ENCODE peak calls at places on chromosomes 3 and 15, in ten cellular contexts. B, J, T, O, R, H, X, S, A and M are unnamed samples.

GRCh38 chr3:53236112-53236841 is 19.5 kb downstream of the TKT start:
- DNase-seq in S (no peak), T (peak; percentile 82), B (no peak), O (no peak), A (no peak), X (peak; percentile 90), J (peak; percentile 60), H (no peak), R (peak; percentile 55), M (no peak)

GRCh38 chr3:25355034-25355898 is 72.8 kb upstream of the RARB start:
- DNase-seq in J (no peak), H (no peak), X (no peak), A (no peak), O (no peak), S (peak; percentile 11), T (no peak), R (no peak), B (no peak), M (no peak)

GRCh38 chr15:35697549-35698299 is 151.8 kb upstream of the DPH6 start:
- DNase-seq in O (no peak), T (peak; percentile 47), H (no peak), R (peak; percentile 1), J (peak; percentile 43), X (no peak), S (peak; percentile 24), B (no peak), A (no peak), M (no peak)

GRCh38 chr15:74616020-74616939 is 644 bp downstream of the CLK3 start:
- DNase-seq in O (peak; percentile 75), S (peak; percentile 69), A (no peak), H (peak; percentile 64), R (no peak), B (peak; percentile 60), X (no peak), J (peak; percentile 59), T (peak; percentile 42), M (no peak)

GRCh38 chr3:195001961-195002861 is 268.7 kb downstream of the XXYLT1 start:
- DNase-seq in R (peak; percentile 25), H (no peak), T (peak; percentile 11), J (peak; percentile 77), O (peak; percentile 57), B (no peak), A (peak; percentile 46), S (peak; percentile 75), X (peak; percentile 82), M (peak; percentile 8)

GRCh38 chr3:78875431-78875830 is 892.4 kb downstream of the ROBO1 start:
- DNase-seq in X (no peak), S (no peak), J (no peak), B (no peak), A (no peak), R (no peak), O (no peak), H (no peak), T (no peak), M (no peak)

GRCh38 chr3:153320585-153321128 is 158.6 kb downstream of the RAP2B start:
- DNase-seq in A (no peak), O (no peak), B (no peak), J (no peak), H (no peak), X (no peak), R (no peak), T (no peak), S (no peak), M (no peak)

GRCh38 chr15:70892912-70893560 is 410 bp downstream of the LRRC49 start:
- DNase-seq in H (no peak), O (no peak), J (peak; percentile 49), S (peak; percentile 37), B (no peak), X (no peak), R (peak; percentile 40), T (peak; percentile 66), A (no peak), M (no peak)

GRCh38 chr3:39000008-39000450 is 51.7 kb downstream of the SCN11A start:
- DNase-seq in H (no peak), S (peak; percentile 79), T (no peak), B (no peak), X (no peak), A (no peak), R (peak; percentile 60), O (peak; percentile 6), J (peak; percentile 32), M (no peak)

GRCh38 chr15:88613074-88613944 is 7.8 kb upstream of the AEN start:
- DNase-seq in H (no peak), T (no peak), B (no peak), J (no peak), R (no peak), A (no peak), O (no peak), S (no peak), X (no peak), M (no peak)

GRCh38 chr3:196219970-196220311 is 3.6 kb downstream of the SLC51A start:
- DNase-seq in R (no peak), S (no peak), B (no peak), H (no peak), A (no peak), J (no peak), T (no peak), O (no peak), X (no peak), M (no peak)

GRCh38 chr3:179071161-179071568 is 444 bp downstream of the ZMAT3 start:
- DNase-seq in H (peak; percentile 29), S (no peak), X (no peak), O (no peak), B (peak; percentile 6), T (peak; percentile 25), J (peak; percentile 51), R (peak; percentile 15), A (no peak), M (no peak)

GRCh38 chr15:35751421-35752133 is 205.6 kb upstream of the DPH6 start:
- DNase-seq in A (peak; percentile 85), O (no peak), J (peak; percentile 53), H (peak; percentile 9), X (peak; percentile 87), R (peak; percentile 10), S (peak; percentile 88), B (peak; percentile 13), T (peak; percentile 72), M (peak; percentile 82)

GRCh38 chr3:134065836-134066538 is 36.3 kb upstream of the SLCO2A1 start:
- DNase-seq in R (no peak), S (no peak), H (no peak), O (no peak), J (no peak), B (no peak), X (peak; percentile 70), A (no peak), T (no peak), M (no peak)

GRCh38 chr3:157125101-157125500 is 34.8 kb downstream of the CCNL1 start:
- DNase-seq in A (no peak), H (no peak), T (no peak), O (no peak), B (no peak), J (no peak), R (no peak), X (no peak), S (no peak), M (no peak)

DNA sequence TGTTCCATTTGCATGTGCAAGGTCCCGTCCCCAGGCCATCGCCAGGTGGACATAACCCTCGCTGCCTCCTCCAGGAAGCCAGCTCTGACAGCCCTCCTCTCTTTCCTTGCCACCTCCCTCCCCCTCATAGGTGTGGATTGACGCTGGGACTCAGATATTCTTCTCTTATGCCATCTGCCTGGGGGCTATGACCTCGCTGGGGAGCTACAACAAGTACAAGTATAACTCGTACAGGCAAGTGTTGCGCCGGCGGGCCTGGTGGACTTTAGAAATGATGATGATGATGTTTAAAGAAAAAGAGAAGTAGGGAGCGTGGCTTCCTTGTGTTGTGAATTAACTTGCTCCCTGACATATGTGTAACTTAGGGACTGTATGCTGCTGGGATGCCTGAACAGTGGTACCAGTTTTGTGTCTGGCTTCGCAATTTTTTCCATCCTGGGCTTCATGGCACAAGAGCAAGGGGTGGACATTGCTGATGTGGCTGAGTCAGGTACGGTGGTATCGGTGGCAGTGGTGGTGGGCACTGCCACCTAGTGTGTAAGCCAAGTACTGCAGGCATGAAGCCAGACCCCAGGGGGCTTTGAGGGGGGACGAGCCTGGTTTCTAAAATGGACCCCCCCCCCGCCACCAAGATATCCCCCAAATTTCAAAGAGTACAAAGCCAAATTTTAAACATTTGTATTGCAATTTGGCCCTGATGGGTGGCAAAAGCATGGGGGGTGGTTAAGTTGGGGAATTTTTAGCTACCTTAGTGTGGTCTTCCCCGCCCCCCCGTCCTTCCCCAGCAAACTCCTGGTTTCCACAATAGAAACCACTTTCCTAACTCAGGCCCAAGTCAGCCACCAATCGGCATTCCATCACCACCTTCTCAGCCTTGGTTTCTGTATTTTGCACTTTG is 65.6 kb downstream of the SLC6A6 start:
- DNase-seq in X (no peak), T (peak; percentile 22), S (peak; percentile 59), H (peak; percentile 31), B (peak; percentile 48), R (peak; percentile 91), J (peak; percentile 71), A (peak; percentile 71), O (no peak), M (peak; percentile 56)
- TF ChIP-seq CTCF in X (peak; percentile 89), T (peak; percentile 92), S (peak; percentile 80), H (peak; percentile 89), B (peak; percentile 87), R (peak; percentile 74), J (peak; percentile 93), A (peak; percentile 80), O (peak; percentile 45), M (peak; percentile 86)

DNA sequence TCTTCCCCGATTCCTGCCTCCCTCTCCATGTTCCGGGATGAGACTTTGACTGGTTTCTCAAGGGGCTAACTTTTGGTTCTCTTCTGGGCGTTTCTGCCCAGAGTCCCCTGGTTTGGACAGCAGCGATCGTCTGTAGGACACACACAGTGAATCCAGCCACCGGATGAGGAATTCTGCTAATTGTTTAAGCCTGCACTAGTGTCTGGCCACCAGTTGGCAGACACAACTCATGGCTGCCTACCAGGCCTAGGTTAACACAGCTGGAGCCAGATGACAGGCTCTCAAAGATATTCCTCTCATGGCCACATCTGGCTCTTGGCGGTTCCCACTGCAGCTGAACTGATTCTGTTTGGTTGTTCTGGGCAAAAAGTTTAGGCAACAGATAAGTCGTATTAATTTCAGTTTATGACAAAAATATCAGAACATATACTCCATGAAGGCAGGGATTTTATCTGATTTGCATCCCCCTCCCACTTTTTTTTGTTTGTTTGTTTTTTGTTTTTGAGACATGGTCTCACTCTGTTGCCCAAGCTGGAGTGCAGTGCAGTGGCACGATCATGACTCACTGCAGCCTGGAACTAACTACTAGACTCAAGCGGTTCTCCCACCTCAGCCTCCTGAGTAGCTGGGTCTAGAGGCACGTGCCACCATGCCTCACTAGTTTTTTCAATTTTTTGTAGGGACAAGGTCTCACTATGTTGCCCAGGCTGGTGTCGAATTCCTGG is 272.8 kb downstream of the FOXP1 start:
- DNase-seq in T (peak; percentile 40), A (no peak), X (no peak), H (no peak), J (no peak), R (no peak), O (no peak), S (peak; percentile 43), B (no peak), M (no peak)
- TF ChIP-seq CTCF in T (peak; percentile 40), A (no peak), X (no peak), H (no peak), J (no peak), R (no peak), O (no peak), S (no peak), B (no peak), M (no peak)

GRCh38 chr3:40719660-40720287 is 195.0 kb downstream of the ZNF621 start:
- DNase-seq in R (no peak), T (no peak), S (peak; percentile 48), B (no peak), H (no peak), O (no peak), X (no peak), J (peak; percentile 32), A (no peak), M (no peak)
- TF ChIP-seq CTCF in R (peak; percentile 16), T (peak; percentile 18), S (peak; percentile 51), B (no peak), H (no peak), O (no peak), X (no peak), J (peak; percentile 51), A (no peak), M (no peak)

GRCh38 chr15:45395956-45396355 is 17.6 kb upstream of the GATM start:
- DNase-seq in J (no peak), T (no peak), S (no peak), O (no peak), R (no peak), A (no peak), H (no peak), B (no peak), X (no peak), M (no peak)
- TF ChIP-seq CTCF in J (no peak), T (no peak), S (no peak), O (no peak), R (no peak), A (no peak), H (no peak), B (no peak), X (no peak), M (no peak)